ENCODE peak calls at places on chromosomes 6 and 20, in four cellular contexts. E is activated CD8-positive, alpha-beta T cell treated with anti-CD3 and anti-CD28 coated beads for 36 hours; Q is adrenal gland; L is uterus. H is an unnamed sample.

GRCh38 chr6:143673638-143674037 is 4.1 kb upstream of the PHACTR2 start:
- DNase-seq in E (no peak), Q (no peak), L (peak), H (no peak)

GRCh38 chr6:159908535-159908934 is 17.7 kb downstream of the MAS1 start:
- DNase-seq in E (no peak), Q (no peak), L (no peak), H (no peak)

GRCh38 chr20:10632681-10633509 is 40.9 kb downstream of the JAG1 start:
- DNase-seq in E (no peak), Q (no peak), L (no peak), H (no peak)

GRCh38 chr6:88860310-88860709 is 103.1 kb downstream of the RNGTT start:
- DNase-seq in E (no peak), Q (no peak), L (no peak), H (no peak)

GRCh38 chr6:153108320-153108719 is 22.8 kb downstream of the RGS17 start:
- DNase-seq in E (no peak), Q (no peak), L (no peak), H (no peak)

GRCh38 chr6:49980898-49981297 is 11.5 kb upstream of the DEFB113 start:
- DNase-seq in E (no peak), Q (no peak), L (no peak), H (no peak)

GRCh38 chr6:20918868-20919267 is 384.6 kb downstream of the CDKAL1 start:
- DNase-seq in E (no peak), Q (no peak), L (no peak), H (no peak)

GRCh38 chr20:4091332-4092135 is 76.2 kb upstream of the RNF24 start:
- DNase-seq in E (peak), Q (peak), L (peak), H (peak)

GRCh38 chr6:17393335-17394191 is at the start of gene CAP2:
- DNase-seq in E (peak), Q (peak), L (peak), H (no peak)

GRCh38 chr6:16670183-16670582 is 91.1 kb downstream of the ATXN1 start:
- DNase-seq in E (no peak), Q (peak), L (no peak), H (no peak)

GRCh38 chr6:78947529-78947928 is 80.2 kb downstream of the IRAK1BP1 start:
- DNase-seq in E (no peak), Q (no peak), L (no peak), H (no peak)

GRCh38 chr6:155248021-155249001 is 15.5 kb upstream of the CLDN20 start:
- DNase-seq in E (peak), Q (peak), L (peak), H (peak)

GRCh38 chr6:139485742-139486475 is 111.5 kb upstream of the CITED2 start:
- DNase-seq in E (no peak), Q (peak), L (no peak), H (no peak)

GRCh38 chr20:32116079-32116521 is 6.6 kb downstream of the TM9SF4 start:
- DNase-seq in E (no peak), Q (no peak), L (no peak), H (no peak)

GRCh38 chr20:2750343-2751251 is 49.8 kb downstream of the CPXM1 start:
- DNase-seq in E (peak), Q (peak), L (peak), H (peak)

GRCh38 chr6:53159558-53159957 is 10.9 kb upstream of the GCM1 start:
- DNase-seq in E (no peak), Q (no peak), L (no peak), H (no peak)

GRCh38 chr6:162099685-162100084 is 627.9 kb downstream of the PRKN start:
- DNase-seq in E (peak), Q (peak), L (no peak), H (peak)

GRCh38 chr20:45339084-45339483 is 9.1 kb downstream of the SDC4 start:
- DNase-seq in E (no peak), Q (no peak), L (no peak), H (no peak)

GRCh38 chr6:108746411-108746810 is 101.8 kb upstream of the ARMC2 start:
- DNase-seq in E (no peak), Q (no peak), L (no peak), H (no peak)

GRCh38 chr20:10673176-10673830 is 496 bp downstream of the JAG1 start:
- DNase-seq in E (peak), Q (no peak), L (peak), H (no peak)

GRCh38 chr6:140669321-140669720 is 1294.9 kb upstream of the CITED2 start:
- DNase-seq in E (no peak), Q (no peak), L (no peak), H (no peak)

GRCh38 chr6:73732845-73733675 is 37.1 kb downstream of the CD109 start:
- DNase-seq in E (peak), Q (peak), L (peak), H (peak)

GRCh38 chr6:169204167-169204566 is 49.5 kb downstream of the THBS2 start:
- DNase-seq in E (no peak), Q (no peak), L (no peak), H (no peak)

GRCh38 chr6:132907231-132907630 is 92.9 kb downstream of the RPS12 start:
- DNase-seq in E (no peak), Q (no peak), L (no peak), H (no peak)

GRCh38 chr6:20061952-20062351 is 150.3 kb downstream of the MBOAT1 start:
- DNase-seq in E (no peak), Q (no peak), L (no peak), H (no peak)

GRCh38 chr6:167825059-167825758 is 1.5 kb upstream of the AFDN start:
- DNase-seq in E (no peak), Q (peak), L (peak), H (no peak)

DNA sequence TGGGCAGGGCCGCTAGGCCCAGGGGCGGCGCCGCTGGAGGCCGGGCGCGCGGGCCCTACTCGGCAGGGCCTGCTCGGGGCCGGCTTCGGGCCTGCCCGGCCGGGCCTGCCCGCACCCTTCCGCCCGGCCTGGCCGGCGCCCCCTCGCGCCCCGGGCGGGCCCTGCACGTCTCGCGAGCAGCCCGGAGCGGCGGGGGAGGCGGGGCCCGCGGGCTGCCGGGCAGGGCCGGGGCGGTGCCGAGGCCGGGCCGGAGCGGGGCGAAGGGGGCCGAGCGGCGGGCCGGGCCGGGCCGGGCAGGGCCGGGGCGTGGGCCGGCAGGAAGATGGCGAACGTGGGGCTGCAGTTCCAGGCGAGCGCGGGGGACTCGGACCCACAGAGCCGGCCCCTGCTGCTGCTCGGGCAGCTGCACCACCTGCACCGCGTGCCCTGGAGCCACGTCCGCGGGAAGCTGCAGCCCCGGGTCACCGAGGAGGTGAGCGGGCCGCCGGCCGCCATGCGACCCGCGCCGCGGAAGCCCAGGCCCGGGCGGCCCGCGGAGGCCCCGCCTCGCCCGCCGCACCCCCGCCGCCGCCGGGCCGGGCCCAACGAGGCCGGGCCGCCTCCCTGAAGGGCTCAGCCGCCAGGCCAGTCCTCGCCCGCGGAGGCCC is at the start of gene NPEPL1:
- DNase-seq in E (peak), Q (peak), L (peak), H (peak)
- TF ChIP-seq CTCF in E (no peak), Q (peak), L (no peak), H (no peak)

GRCh38 chr6:157381631-157382621 is 936 bp downstream of the ZDHHC14 start:
- DNase-seq in E (peak), Q (peak), L (peak), H (no peak)
- TF ChIP-seq CTCF in E (no peak), Q (no peak), L (peak), H (no peak)

GRCh38 chr6:15279047-15279661 is 33.3 kb downstream of the JARID2 start:
- DNase-seq in E (no peak), Q (no peak), L (no peak), H (no peak)

GRCh38 chr6:15270402-15270801 is 24.5 kb downstream of the JARID2 start:
- DNase-seq in E (no peak), Q (no peak), L (no peak), H (no peak)

GRCh38 chr6:15276036-15276435 is 30.2 kb downstream of the JARID2 start:
- DNase-seq in E (no peak), Q (no peak), L (no peak), H (no peak)

GRCh38 chr6:15272562-15272961 is 26.7 kb downstream of the JARID2 start:
- DNase-seq in E (no peak), Q (no peak), L (no peak), H (no peak)

GRCh38 chr6:15274696-15275387 is 29.0 kb downstream of the JARID2 start:
- DNase-seq in E (no peak), Q (no peak), L (no peak), H (no peak)
- TF ChIP-seq CTCF in E (no peak), Q (no peak), L (peak), H (no peak)

DNA sequence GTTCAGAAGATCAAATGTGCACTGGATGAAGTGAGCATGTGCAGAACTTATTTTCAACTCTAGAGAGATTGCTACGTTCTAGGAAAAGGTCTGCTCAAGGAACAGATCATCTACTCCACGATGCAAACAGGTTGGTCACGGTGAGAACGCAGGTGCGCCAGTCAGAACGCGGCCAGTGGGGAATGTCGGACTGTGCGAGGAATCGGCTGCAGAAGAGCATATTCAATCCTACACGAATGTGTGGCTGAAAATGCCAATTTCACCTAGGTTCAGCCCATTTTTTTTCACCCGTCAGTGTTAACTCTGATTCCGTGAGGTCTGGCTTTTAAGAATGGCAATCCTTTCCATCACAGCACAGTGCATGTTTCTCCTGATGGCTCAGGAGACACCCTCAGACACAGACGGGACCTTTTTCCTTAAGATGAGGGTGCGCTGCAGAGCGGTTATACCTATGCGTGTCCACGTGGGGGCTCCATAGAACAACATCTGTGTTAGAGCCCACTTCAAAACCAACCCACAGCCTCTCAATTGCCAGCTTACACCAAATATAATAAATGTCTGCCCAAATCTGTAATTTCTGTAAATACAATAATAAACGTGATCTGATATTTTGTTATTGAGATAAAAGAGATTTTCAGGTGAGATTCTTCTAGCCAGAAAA is 250.4 kb downstream of the FOXA2 start:
- DNase-seq in E (peak), Q (peak), L (no peak), H (peak)
- TF ChIP-seq CTCF in E (peak), Q (peak), L (peak), H (peak)

GRCh38 chr6:131787955-131788712 is 19.7 kb upstream of the ENPP1 start:
- DNase-seq in E (no peak), Q (no peak), L (peak), H (no peak)
- TF ChIP-seq CTCF in E (no peak), Q (peak), L (peak), H (no peak)

GRCh38 chr6:119311514-119312142 is 37.9 kb downstream of the MAN1A1 start:
- DNase-seq in E (no peak), Q (no peak), L (no peak), H (no peak)

GRCh38 chr6:119308048-119308570 is 41.5 kb downstream of the MAN1A1 start:
- DNase-seq in E (no peak), Q (peak), L (no peak), H (peak)

GRCh38 chr6:119307041-119307440 is 42.5 kb downstream of the MAN1A1 start:
- DNase-seq in E (no peak), Q (no peak), L (no peak), H (no peak)

GRCh38 chr6:119310486-119311036 is 39.0 kb downstream of the MAN1A1 start:
- DNase-seq in E (no peak), Q (peak), L (no peak), H (no peak)

DNA sequence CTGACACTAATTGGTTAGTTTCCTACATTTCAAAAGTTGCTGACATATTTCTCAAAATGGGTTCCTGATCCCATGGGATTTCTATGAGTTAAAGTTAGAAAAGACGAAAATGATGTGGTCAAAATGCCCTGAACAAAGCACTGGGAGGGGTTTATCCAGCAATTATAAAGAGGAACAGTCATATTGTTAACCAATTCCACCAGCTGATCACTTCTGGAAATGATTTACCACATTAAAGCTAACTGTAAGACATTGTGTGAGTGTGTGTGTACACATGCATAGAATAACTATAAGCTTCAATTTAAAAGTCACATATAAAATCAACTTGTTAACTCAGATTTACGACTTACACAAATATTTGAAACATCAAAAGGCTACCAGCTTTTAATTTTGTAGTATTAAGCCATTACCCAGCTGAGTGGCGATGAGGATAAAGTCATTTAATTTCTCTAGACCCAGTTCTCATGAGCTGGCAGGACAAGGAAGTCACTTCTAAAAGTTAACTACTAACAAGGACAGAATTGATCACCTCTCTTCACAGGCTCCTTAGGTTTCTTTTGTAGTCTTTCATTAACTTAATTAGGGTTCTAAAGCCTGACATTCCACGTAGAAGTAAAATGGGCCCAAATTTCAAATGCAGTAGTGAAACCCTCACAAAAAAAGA is 40.4 kb downstream of the MAN1A1 start:
- DNase-seq in E (no peak), Q (no peak), L (no peak), H (no peak)
- TF ChIP-seq CTCF in E (no peak), Q (no peak), L (no peak), H (no peak)

GRCh38 chr6:147738516-147739187 is 230.2 kb downstream of the SAMD5 start:
- DNase-seq in E (peak), Q (no peak), L (peak), H (no peak)

GRCh38 chr6:147744012-147744411 is 235.5 kb downstream of the SAMD5 start:
- DNase-seq in E (no peak), Q (no peak), L (no peak), H (no peak)

GRCh38 chr6:147740326-147740725 is 231.8 kb downstream of the SAMD5 start:
- DNase-seq in E (no peak), Q (no peak), L (no peak), H (no peak)

GRCh38 chr6:147741419-147741818 is 232.9 kb downstream of the SAMD5 start:
- DNase-seq in E (no peak), Q (no peak), L (no peak), H (no peak)

GRCh38 chr6:147742445-147742844 is 234.0 kb downstream of the SAMD5 start:
- DNase-seq in E (no peak), Q (no peak), L (no peak), H (no peak)
- TF ChIP-seq CTCF in E (no peak), Q (no peak), L (no peak), H (no peak)

GRCh38 chr20:50280851-50281655 is 90.4 kb downstream of the CEBPB start:
- DNase-seq in E (no peak), Q (no peak), L (no peak), H (no peak)

GRCh38 chr20:50283922-50284810 is 93.5 kb downstream of the CEBPB start:
- DNase-seq in E (peak), Q (peak), L (no peak), H (peak)

GRCh38 chr20:50281831-50282591 is 91.4 kb downstream of the CEBPB start:
- DNase-seq in E (peak), Q (no peak), L (no peak), H (peak)

GRCh38 chr20:50283370-50283769 is 92.7 kb downstream of the CEBPB start:
- DNase-seq in E (no peak), Q (no peak), L (no peak), H (no peak)

DNA sequence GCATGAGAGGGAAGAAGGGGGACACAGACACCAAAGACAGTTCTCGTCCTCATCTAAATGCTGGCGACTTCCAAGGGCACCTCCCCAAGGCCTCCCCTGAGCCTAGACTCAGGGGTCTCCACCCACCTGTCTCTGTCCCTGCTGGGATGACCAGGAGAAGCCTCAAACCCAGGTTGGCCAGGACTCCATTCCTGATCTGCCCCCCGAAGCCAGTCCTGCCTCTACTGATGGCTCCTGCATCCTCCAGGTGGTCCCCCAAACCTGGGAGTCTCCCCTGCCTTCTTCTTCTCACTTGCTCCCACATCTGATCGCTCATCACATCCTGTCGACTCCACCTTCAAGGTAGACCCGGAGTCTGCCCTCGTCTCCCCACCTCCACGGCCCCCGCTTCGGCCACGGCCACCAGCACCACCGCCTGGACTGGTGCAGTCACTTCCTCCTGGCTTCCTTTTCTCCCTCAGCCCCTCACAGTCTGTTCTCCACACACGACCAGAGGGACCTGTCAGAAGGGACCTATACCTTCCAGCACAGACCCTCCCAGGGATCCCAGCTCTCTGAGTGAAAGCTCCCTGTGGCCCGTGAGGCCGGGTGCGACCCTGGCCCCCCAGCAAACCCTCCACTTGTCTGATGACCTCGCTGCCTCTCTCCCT is 92.1 kb downstream of the CEBPB start:
- DNase-seq in E (no peak), Q (no peak), L (no peak), H (no peak)
- TF ChIP-seq CTCF in E (no peak), Q (no peak), L (no peak), H (no peak)

H was measured in HL-60.